ENCODE peak calls at places on chromosomes 12 and 14, in ten cellular contexts. F, C, U, A, Z, X, E, S, L and D are unnamed samples.

GRCh38 chr12:123024819-123025391 is 44.4 kb downstream of the ARL6IP4 start:
- DNase-seq in F (no peak), C (no peak), U (no peak), A (no peak), Z (no peak), X (no peak), E (peak), S (peak), L (no peak), D (no peak)

GRCh38 chr12:46825526-46826414 is at the start of gene SLC38A4:
- DNase-seq in F (no peak), C (peak), U (no peak), A (peak), Z (no peak), X (peak), E (peak), S (peak), L (no peak), D (peak)

GRCh38 chr12:96399081-96399918 is 939 bp downstream of the CDK17 start:
- DNase-seq in F (peak), C (no peak), U (peak), A (peak), Z (peak), X (peak), E (peak), S (peak), L (peak), D (peak)

GRCh38 chr12:114213055-114213561 is 192.8 kb downstream of the TBX5 start:
- DNase-seq in F (no peak), C (no peak), U (no peak), A (no peak), Z (no peak), X (peak), E (no peak), S (peak), L (no peak), D (peak)

GRCh38 chr14:56131004-56131864 is 13.0 kb downstream of the PELI2 start:
- DNase-seq in F (no peak), C (no peak), U (no peak), A (no peak), Z (no peak), X (no peak), E (no peak), S (no peak), L (no peak), D (no peak)

GRCh38 chr12:65204886-65205525 is 35.6 kb downstream of the LEMD3 start:
- DNase-seq in F (no peak), C (no peak), U (no peak), A (no peak), Z (no peak), X (no peak), E (no peak), S (no peak), L (no peak), D (no peak)

GRCh38 chr12:28974166-28974565 is 174.9 kb upstream of the FAR2 start:
- DNase-seq in F (no peak), C (no peak), U (no peak), A (no peak), Z (no peak), X (no peak), E (peak), S (peak), L (no peak), D (peak)

GRCh38 chr12:2097617-2098016 is 44.8 kb downstream of the CACNA1C start:
- DNase-seq in F (no peak), C (no peak), U (no peak), A (no peak), Z (no peak), X (no peak), E (no peak), S (no peak), L (no peak), D (no peak)

GRCh38 chr14:77603654-77604270 is 12.7 kb downstream of the SPTLC2 start:
- DNase-seq in F (no peak), C (no peak), U (no peak), A (peak), Z (no peak), X (no peak), E (peak), S (no peak), L (no peak), D (peak)

GRCh38 chr14:69247691-69248440 is 12.1 kb upstream of the GALNT16 start:
- DNase-seq in F (no peak), C (peak), U (no peak), A (no peak), Z (no peak), X (no peak), E (peak), S (peak), L (no peak), D (peak)

GRCh38 chr14:77108753-77109152 is 10.7 kb downstream of the CIPC start:
- DNase-seq in F (no peak), C (no peak), U (no peak), A (no peak), Z (no peak), X (no peak), E (no peak), S (no peak), L (no peak), D (no peak)

GRCh38 chr12:2667716-2668440 is 126.9 kb upstream of the FKBP4 start:
- DNase-seq in F (no peak), C (no peak), U (no peak), A (no peak), Z (no peak), X (no peak), E (no peak), S (no peak), L (no peak), D (no peak)

GRCh38 chr12:58503731-58504520 is 416.4 kb downstream of the LRIG3 start:
- DNase-seq in F (no peak), C (no peak), U (no peak), A (no peak), Z (no peak), X (no peak), E (no peak), S (peak), L (no peak), D (no peak)

GRCh38 chr12:13210543-13211190 is 14.1 kb downstream of the EMP1 start:
- DNase-seq in F (no peak), C (no peak), U (no peak), A (no peak), Z (no peak), X (no peak), E (no peak), S (peak), L (no peak), D (no peak)

GRCh38 chr12:7376196-7376595 is 67.8 kb downstream of the CD163L1 start:
- DNase-seq in F (no peak), C (no peak), U (no peak), A (no peak), Z (no peak), X (no peak), E (no peak), S (peak), L (no peak), D (no peak)

GRCh38 chr12:27332407-27333310 is at the start of gene BMAL2:
- DNase-seq in F (peak), C (no peak), U (peak), A (peak), Z (no peak), X (peak), E (peak), S (peak), L (peak), D (peak)

GRCh38 chr12:24200013-24200412 is 250.5 kb upstream of the SOX5 start:
- DNase-seq in F (no peak), C (no peak), U (no peak), A (no peak), Z (no peak), X (no peak), E (peak), S (no peak), L (no peak), D (no peak)

GRCh38 chr14:85583311-85583710 is 53.4 kb downstream of the FLRT2 start:
- DNase-seq in F (no peak), C (no peak), U (no peak), A (no peak), Z (no peak), X (no peak), E (no peak), S (no peak), L (no peak), D (no peak)

GRCh38 chr12:43015090-43015737 is 425.7 kb upstream of the PRICKLE1 start:
- DNase-seq in F (no peak), C (no peak), U (no peak), A (no peak), Z (no peak), X (no peak), E (no peak), S (no peak), L (no peak), D (no peak)

GRCh38 chr12:59317598-59317997 is 278.2 kb upstream of the SLC16A7 start:
- DNase-seq in F (no peak), C (no peak), U (no peak), A (no peak), Z (no peak), X (no peak), E (no peak), S (no peak), L (no peak), D (no peak)

GRCh38 chr14:70726651-70727375 is 82.5 kb downstream of the MAP3K9 start:
- DNase-seq in F (no peak), C (no peak), U (no peak), A (no peak), Z (no peak), X (no peak), E (no peak), S (no peak), L (no peak), D (no peak)

GRCh38 chr12:12922191-12922616 is 29.8 kb downstream of the GPRC5D start:
- DNase-seq in F (no peak), C (no peak), U (no peak), A (no peak), Z (no peak), X (no peak), E (peak), S (peak), L (no peak), D (peak)

GRCh38 chr14:33686218-33686617 is 264.7 kb downstream of the EGLN3 start:
- DNase-seq in F (no peak), C (no peak), U (no peak), A (no peak), Z (no peak), X (no peak), E (peak), S (peak), L (no peak), D (peak)

GRCh38 chr14:102819790-102820330 is 42.6 kb downstream of the TRAF3 start:
- DNase-seq in F (no peak), C (no peak), U (no peak), A (no peak), Z (no peak), X (no peak), E (no peak), S (peak), L (no peak), D (no peak)

GRCh38 chr12:52020539-52021336 is 14.0 kb downstream of the TAMALIN start:
- DNase-seq in F (peak), C (no peak), U (peak), A (peak), Z (peak), X (no peak), E (no peak), S (peak), L (peak), D (peak)

GRCh38 chr14:71675126-71675901 is 256.9 kb upstream of the RGS6 start:
- DNase-seq in F (no peak), C (no peak), U (no peak), A (no peak), Z (no peak), X (no peak), E (no peak), S (no peak), L (no peak), D (no peak)

GRCh38 chr12:45775964-45776363 is 46.5 kb downstream of the ARID2 start:
- DNase-seq in F (no peak), C (no peak), U (no peak), A (no peak), Z (no peak), X (no peak), E (no peak), S (no peak), L (no peak), D (no peak)

GRCh38 chr14:101845896-101846295 is 84.4 kb downstream of the PPP2R5C start:
- DNase-seq in F (no peak), C (no peak), U (no peak), A (no peak), Z (no peak), X (no peak), E (no peak), S (no peak), L (no peak), D (no peak)

GRCh38 chr12:89682284-89682683 is 26.4 kb downstream of the ATP2B1 start:
- DNase-seq in F (no peak), C (no peak), U (no peak), A (no peak), Z (no peak), X (no peak), E (no peak), S (no peak), L (no peak), D (no peak)

GRCh38 chr12:69527506-69528272 is 57.5 kb downstream of the FRS2 start:
- DNase-seq in F (no peak), C (no peak), U (no peak), A (no peak), Z (no peak), X (no peak), E (peak), S (peak), L (no peak), D (peak)

GRCh38 chr12:21296751-21297406 is 37.8 kb downstream of the SLCO1A2 start:
- DNase-seq in F (no peak), C (no peak), U (no peak), A (no peak), Z (no peak), X (no peak), E (peak), S (peak), L (peak), D (peak)

GRCh38 chr14:102776761-102777710 is at the start of gene TRAF3:
- DNase-seq in F (peak), C (no peak), U (peak), A (peak), Z (peak), X (peak), E (peak), S (peak), L (peak), D (peak)

GRCh38 chr12:90621927-90622326 is 333.0 kb downstream of the CCER1 start:
- DNase-seq in F (no peak), C (no peak), U (no peak), A (no peak), Z (no peak), X (no peak), E (peak), S (peak), L (no peak), D (peak)

GRCh38 chr12:122825773-122826724 is 9.2 kb upstream of the HIP1R start:
- DNase-seq in F (no peak), C (no peak), U (no peak), A (no peak), Z (no peak), X (no peak), E (no peak), S (peak), L (no peak), D (no peak)

GRCh38 chr12:116278259-116278595 is 734 bp upstream of the MED13L start:
- DNase-seq in F (no peak), C (no peak), U (no peak), A (no peak), Z (no peak), X (no peak), E (no peak), S (no peak), L (no peak), D (no peak)